ENCODE peak calls at places on chromosomes 5 and 9, in five cellular contexts. One of them, this sample, is unnamed.

GRCh38 chr5:134070979-134071849 is 43.3 kb upstream of the TCF7 start:
- DNase-seq in mammary epithelial cell: no peak
- DNase-seq in AG04450: no peak
- DNase-seq in ovary: no peak
- DNase-seq in spleen: peak; percentile 80
- DNase-seq in this sample: no peak

GRCh38 chr5:174876-175465 is 16.3 kb upstream of the LRRC14B start:
- DNase-seq in AG04450: no peak
- DNase-seq in mammary epithelial cell: no peak
- DNase-seq in spleen: peak; percentile 58
- DNase-seq in ovary: no peak
- DNase-seq in this sample: no peak

GRCh38 chr5:94422819-94423218 is 195.6 kb downstream of the KIAA0825 start:
- DNase-seq in ovary: no peak
- DNase-seq in mammary epithelial cell: peak; percentile 86
- DNase-seq in spleen: no peak
- DNase-seq in AG04450: no peak
- DNase-seq in this sample: peak; percentile 2

GRCh38 chr5:137279631-137280236 is 219.4 kb downstream of the SPOCK1 start:
- DNase-seq in mammary epithelial cell: no peak
- DNase-seq in spleen: no peak
- DNase-seq in AG04450: no peak
- DNase-seq in ovary: no peak
- DNase-seq in this sample: no peak

GRCh38 chr5:107776506-107776905 is 105.8 kb upstream of the EFNA5 start:
- DNase-seq in ovary: no peak
- DNase-seq in mammary epithelial cell: no peak
- DNase-seq in spleen: no peak
- DNase-seq in AG04450: no peak
- DNase-seq in this sample: no peak

GRCh38 chr9:116155700-116156045 is 2.1 kb downstream of the PAPPA start:
- DNase-seq in ovary: peak; percentile 35
- DNase-seq in spleen: no peak
- DNase-seq in AG04450: no peak
- DNase-seq in mammary epithelial cell: no peak
- DNase-seq in this sample: no peak

GRCh38 chr5:124923131-124923530 is 176.7 kb upstream of the ZNF608 start:
- DNase-seq in AG04450: no peak
- DNase-seq in ovary: no peak
- DNase-seq in spleen: no peak
- DNase-seq in mammary epithelial cell: no peak
- DNase-seq in this sample: no peak

GRCh38 chr9:125991886-125992529 is 244.8 kb downstream of the PBX3 start:
- DNase-seq in ovary: no peak
- DNase-seq in AG04450: no peak
- DNase-seq in mammary epithelial cell: no peak
- DNase-seq in spleen: no peak
- DNase-seq in this sample: no peak

GRCh38 chr5:26024774-26025173 is 1013.6 kb downstream of the CDH9 start:
- DNase-seq in AG04450: no peak
- DNase-seq in mammary epithelial cell: no peak
- DNase-seq in ovary: no peak
- DNase-seq in spleen: no peak
- DNase-seq in this sample: no peak

GRCh38 chr9:20314981-20315380 is 307.3 kb downstream of the MLLT3 start:
- DNase-seq in AG04450: no peak
- DNase-seq in spleen: no peak
- DNase-seq in mammary epithelial cell: no peak
- DNase-seq in ovary: no peak
- DNase-seq in this sample: no peak

GRCh38 chr5:178780581-178781498 is 50.4 kb upstream of the ZNF354A start:
- DNase-seq in mammary epithelial cell: no peak
- DNase-seq in spleen: no peak
- DNase-seq in ovary: no peak
- DNase-seq in AG04450: no peak
- DNase-seq in this sample: no peak

GRCh38 chr9:131879531-131880290 is 139.8 kb upstream of the RAPGEF1 start:
- DNase-seq in ovary: no peak
- DNase-seq in AG04450: no peak
- DNase-seq in spleen: peak; percentile 32
- DNase-seq in mammary epithelial cell: no peak
- DNase-seq in this sample: no peak

GRCh38 chr5:171365351-171365750 is 22.3 kb upstream of the NPM1 start:
- DNase-seq in ovary: no peak
- DNase-seq in AG04450: no peak
- DNase-seq in spleen: no peak
- DNase-seq in mammary epithelial cell: no peak
- DNase-seq in this sample: no peak

GRCh38 chr5:4511996-4512656 is 628.0 kb upstream of the ADAMTS16 start:
- DNase-seq in AG04450: no peak
- DNase-seq in spleen: no peak
- DNase-seq in ovary: no peak
- DNase-seq in mammary epithelial cell: peak; percentile 65
- DNase-seq in this sample: no peak

GRCh38 chr5:56155992-56156584 is 77.0 kb downstream of the ANKRD55 start:
- DNase-seq in ovary: no peak
- DNase-seq in AG04450: no peak
- DNase-seq in spleen: no peak
- DNase-seq in mammary epithelial cell: no peak
- DNase-seq in this sample: no peak

GRCh38 chr9:79776581-79776980 is 204.8 kb downstream of the TLE4 start:
- DNase-seq in ovary: no peak
- DNase-seq in AG04450: no peak
- DNase-seq in mammary epithelial cell: peak; percentile 43
- DNase-seq in spleen: no peak
- DNase-seq in this sample: no peak

GRCh38 chr5:100424017-100424416 is 111.2 kb upstream of the FAM174A start:
- DNase-seq in AG04450: no peak
- DNase-seq in ovary: no peak
- DNase-seq in mammary epithelial cell: no peak
- DNase-seq in spleen: no peak
- DNase-seq in this sample: no peak

GRCh38 chr9:37987467-37987981 is 81.5 kb downstream of the SHB start:
- DNase-seq in ovary: no peak
- DNase-seq in AG04450: no peak
- DNase-seq in spleen: no peak
- DNase-seq in mammary epithelial cell: no peak
- DNase-seq in this sample: no peak

GRCh38 chr5:59007460-59008063 is 424.7 kb downstream of the RAB3C start:
- DNase-seq in ovary: no peak
- DNase-seq in spleen: no peak
- DNase-seq in mammary epithelial cell: no peak
- DNase-seq in AG04450: no peak
- DNase-seq in this sample: peak; percentile 8
- TF ChIP-seq CTCF in ovary: peak; percentile 56
- TF ChIP-seq CTCF in spleen: peak; percentile 56
- TF ChIP-seq CTCF in mammary epithelial cell: peak; percentile 53
- TF ChIP-seq CTCF in AG04450: peak; percentile 53
- TF ChIP-seq CTCF in this sample: peak; percentile 35

GRCh38 chr9:107635803-107636174 is 146.2 kb upstream of the KLF4 start:
- DNase-seq in ovary: no peak
- DNase-seq in AG04450: no peak
- DNase-seq in spleen: no peak
- DNase-seq in mammary epithelial cell: no peak
- DNase-seq in this sample: no peak

GRCh38 chr9:107637421-107638420 is 148.2 kb upstream of the KLF4 start:
- DNase-seq in ovary: peak; percentile 96
- DNase-seq in mammary epithelial cell: peak; percentile 50
- DNase-seq in AG04450: peak; percentile 95
- DNase-seq in spleen: peak; percentile 89
- DNase-seq in this sample: peak; percentile 96

GRCh38 chr9:107635137-107635802 is 145.7 kb upstream of the KLF4 start:
- DNase-seq in AG04450: no peak
- DNase-seq in ovary: no peak
- DNase-seq in spleen: no peak
- DNase-seq in mammary epithelial cell: no peak
- DNase-seq in this sample: no peak

GRCh38 chr9:107638496-107638895 is 148.9 kb upstream of the KLF4 start:
- DNase-seq in ovary: no peak
- DNase-seq in mammary epithelial cell: no peak
- DNase-seq in AG04450: no peak
- DNase-seq in spleen: no peak
- DNase-seq in this sample: no peak

GRCh38 chr9:107636596-107637405 is 147.2 kb upstream of the KLF4 start:
- DNase-seq in spleen: no peak
- DNase-seq in AG04450: no peak
- DNase-seq in mammary epithelial cell: no peak
- DNase-seq in ovary: no peak
- DNase-seq in this sample: no peak
- H3K4me3 ChIP-seq in spleen: no peak overlapping the region
- H3K4me3 ChIP-seq in AG04450: no peak overlapping the region
- H3K4me3 ChIP-seq in mammary epithelial cell: no peak overlapping the region
- H3K4me3 ChIP-seq in ovary: peak overlapping the region; percentile 24
- H3K4me3 ChIP-seq in this sample: peak overlapping the region; percentile 25

DNA sequence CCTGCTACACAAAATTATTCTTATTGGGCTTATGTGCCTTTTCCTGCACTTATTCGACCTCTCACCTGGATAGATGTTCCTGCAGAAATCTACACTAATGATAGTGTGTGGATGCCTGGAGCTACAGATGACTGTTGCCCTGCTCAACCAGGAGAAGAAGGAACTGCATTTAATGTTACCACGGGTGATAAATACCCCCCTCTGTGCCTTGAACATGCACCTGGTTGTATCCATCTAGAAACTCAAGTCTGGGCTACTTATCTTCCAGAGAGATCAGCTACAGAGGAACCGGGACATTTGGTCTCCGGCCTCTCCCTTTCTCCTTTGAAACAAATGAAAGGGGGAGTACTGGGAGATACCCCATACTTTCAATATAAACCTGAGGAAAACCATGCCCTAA is 54.5 kb downstream of the SH3PXD2B start:
- DNase-seq in mammary epithelial cell: no peak
- DNase-seq in spleen: no peak
- DNase-seq in AG04450: no peak
- DNase-seq in ovary: no peak
- DNase-seq in this sample: no peak
- TF ChIP-seq CTCF in mammary epithelial cell: no peak
- TF ChIP-seq CTCF in spleen: no peak
- TF ChIP-seq CTCF in AG04450: no peak
- TF ChIP-seq CTCF in ovary: no peak
- TF ChIP-seq CTCF in this sample: no peak

DNA sequence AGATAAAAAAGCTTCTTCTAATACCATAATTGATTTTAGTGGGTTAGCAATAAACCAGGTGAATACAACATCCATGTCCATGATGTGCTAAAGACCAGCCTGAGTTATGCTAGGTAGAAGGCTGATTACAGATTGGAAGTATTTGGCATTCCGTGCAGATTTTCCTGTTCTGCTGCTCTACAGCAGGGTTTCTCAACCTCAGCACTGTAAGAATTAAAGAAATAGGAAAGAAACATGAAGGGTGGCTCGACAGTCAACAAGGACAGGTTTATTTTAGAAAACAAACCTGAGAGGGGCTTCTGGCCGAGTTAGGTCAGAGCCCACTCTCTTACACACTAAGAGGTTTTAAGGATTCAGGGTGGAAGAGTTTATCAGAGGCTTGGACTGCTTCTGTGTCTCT is 42.3 kb downstream of the ZFAND5 start:
- DNase-seq in ovary: no peak
- DNase-seq in AG04450: no peak
- DNase-seq in mammary epithelial cell: no peak
- DNase-seq in spleen: no peak
- DNase-seq in this sample: no peak
- H3K4me3 ChIP-seq in ovary: no peak overlapping the region
- H3K4me3 ChIP-seq in AG04450: no peak overlapping the region
- H3K4me3 ChIP-seq in mammary epithelial cell: no peak overlapping the region
- H3K4me3 ChIP-seq in spleen: no peak overlapping the region
- H3K4me3 ChIP-seq in this sample: no peak overlapping the region

GRCh38 chr9:106861585-106862114 is 1.3 kb upstream of the ZNF462 start:
- DNase-seq in AG04450: no peak
- DNase-seq in ovary: no peak
- DNase-seq in spleen: no peak
- DNase-seq in mammary epithelial cell: no peak
- DNase-seq in this sample: no peak
- TF ChIP-seq CTCF in AG04450: no peak
- TF ChIP-seq CTCF in ovary: no peak
- TF ChIP-seq CTCF in spleen: no peak
- TF ChIP-seq CTCF in mammary epithelial cell: no peak
- TF ChIP-seq CTCF in this sample: no peak

GRCh38 chr9:128193469-128194096 is 2.2 kb upstream of the CIZ1 start:
- DNase-seq in mammary epithelial cell: no peak
- DNase-seq in ovary: no peak
- DNase-seq in spleen: no peak
- DNase-seq in AG04450: no peak
- DNase-seq in this sample: no peak
- H3K4me3 ChIP-seq in mammary epithelial cell: no peak overlapping the region
- H3K4me3 ChIP-seq in ovary: no peak overlapping the region
- H3K4me3 ChIP-seq in spleen: no peak overlapping the region
- H3K4me3 ChIP-seq in AG04450: no peak overlapping the region
- H3K4me3 ChIP-seq in this sample: no peak overlapping the region

DNA sequence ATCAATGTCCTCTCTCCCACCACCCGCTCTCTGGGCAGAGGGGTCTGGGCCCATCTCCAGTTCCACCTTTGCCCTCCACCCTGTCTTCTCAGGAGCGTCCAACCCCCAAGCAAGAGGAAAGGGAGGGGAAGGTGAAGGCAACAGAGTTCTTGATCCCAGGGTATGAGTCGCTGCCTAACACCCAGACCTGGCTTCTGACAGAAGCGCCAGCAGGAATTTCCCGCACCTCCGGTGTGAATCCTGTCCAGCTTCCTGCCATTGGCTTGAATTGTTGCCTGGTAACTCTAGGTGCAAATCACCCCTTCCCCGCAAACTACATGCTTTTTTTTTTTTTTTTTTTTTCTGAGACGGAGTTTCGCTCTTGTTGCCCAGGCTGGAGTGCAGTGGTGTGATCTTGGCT is 84.2 kb upstream of the IER5L start:
- DNase-seq in spleen: peak; percentile 42
- DNase-seq in AG04450: no peak
- DNase-seq in mammary epithelial cell: no peak
- DNase-seq in ovary: no peak
- DNase-seq in this sample: no peak
- TF ChIP-seq CTCF in spleen: no peak
- TF ChIP-seq CTCF in AG04450: no peak
- TF ChIP-seq CTCF in mammary epithelial cell: no peak
- TF ChIP-seq CTCF in ovary: no peak
- TF ChIP-seq CTCF in this sample: no peak

GRCh38 chr9:136714096-136714875 is 1.9 kb downstream of the DIPK1B start:
- DNase-seq in ovary: no peak
- DNase-seq in spleen: peak; percentile 86
- DNase-seq in mammary epithelial cell: no peak
- DNase-seq in AG04450: no peak
- DNase-seq in this sample: no peak
- H3K4me3 ChIP-seq in ovary: no peak overlapping the region
- H3K4me3 ChIP-seq in spleen: no peak overlapping the region
- H3K4me3 ChIP-seq in mammary epithelial cell: no peak overlapping the region
- H3K4me3 ChIP-seq in AG04450: no peak overlapping the region
- H3K4me3 ChIP-seq in this sample: no peak overlapping the region

GRCh38 chr5:127396490-127397155 is 106.0 kb downstream of the MEGF10 start:
- DNase-seq in mammary epithelial cell: no peak
- DNase-seq in spleen: no peak
- DNase-seq in AG04450: no peak
- DNase-seq in ovary: no peak
- DNase-seq in this sample: no peak
- TF ChIP-seq CTCF in mammary epithelial cell: no peak
- TF ChIP-seq CTCF in spleen: no peak
- TF ChIP-seq CTCF in AG04450: no peak
- TF ChIP-seq CTCF in ovary: no peak
- TF ChIP-seq CTCF in this sample: no peak

GRCh38 chr5:144191998-144192397 is 21.3 kb downstream of the KCTD16 start:
- DNase-seq in spleen: no peak
- DNase-seq in ovary: no peak
- DNase-seq in mammary epithelial cell: peak; percentile 75
- DNase-seq in AG04450: no peak
- DNase-seq in this sample: no peak
- H3K4me3 ChIP-seq in spleen: no peak overlapping the region
- H3K4me3 ChIP-seq in ovary: no peak overlapping the region
- H3K4me3 ChIP-seq in mammary epithelial cell: no peak overlapping the region
- H3K4me3 ChIP-seq in AG04450: no peak overlapping the region
- H3K4me3 ChIP-seq in this sample: no peak overlapping the region

This sample was measured in AG09309.